ENCODE peak calls at places on chromosome 20, in nine cellular contexts. A is LoVo; Q is naive B cell; O is NB4; T is NCI-H2081; D is PC-9; R is stimulated activated CD4-positive, alpha-beta T cell treated with anti-CD3 and anti-CD28 coated beads, Interleukin-15, amount 100 ng/mL, for 1 hour; U is CD4-positive, alpha-beta memory T cell; J is activated T-cell treated with anti-CD3 and anti-CD28 coated beads, Interleukin-2, amount 50 U/mL, for 24 hours. I is an unnamed sample.

GRCh38 chr20:56504373-56505005 is 20.1 kb upstream of the FAM209A start:
- DNase-seq in A (no peak), Q (no peak), O (peak; percentile 23), T (no peak), D (no peak), R (no peak), U (no peak), J (no peak), I (no peak)

GRCh38 chr20:31824554-31825313 is 5.6 kb downstream of the MYLK2 start:
- DNase-seq in A (no peak), Q (no peak), O (no peak), T (no peak), D (no peak), R (no peak), U (no peak), J (no peak), I (peak; percentile 30)

GRCh38 chr20:20079102-20079784 is 26.9 kb downstream of the CFAP61 start:
- DNase-seq in A (no peak), Q (no peak), O (no peak), T (no peak), D (no peak), R (no peak), U (no peak), J (no peak), I (no peak)

GRCh38 chr20:36231331-36231730 is 4.9 kb upstream of the AAR2 start:
- DNase-seq in A (no peak), Q (no peak), O (no peak), T (no peak), D (no peak), R (no peak), U (no peak), J (no peak), I (no peak)

GRCh38 chr20:9758752-9759151 is 80.1 kb downstream of the PAK5 start:
- DNase-seq in A (no peak), Q (no peak), O (no peak), T (no peak), D (no peak), R (no peak), U (no peak), J (no peak), I (no peak)

GRCh38 chr20:34713194-34713943 is 9.2 kb downstream of the TP53INP2 start:
- DNase-seq in A (peak; percentile 69), Q (no peak), O (peak; percentile 59), T (no peak), D (peak; percentile 88), R (no peak), U (no peak), J (no peak), I (peak; percentile 35)

GRCh38 chr20:45294003-45294368 is 12.7 kb upstream of the RBPJL start:
- DNase-seq in A (no peak), Q (no peak), O (no peak), T (no peak), D (no peak), R (no peak), U (no peak), J (no peak), I (no peak)

GRCh38 chr20:19473894-19474293 is 261.5 kb downstream of the SLC24A3 start:
- DNase-seq in A (no peak), Q (no peak), O (no peak), T (no peak), D (no peak), R (no peak), U (no peak), J (no peak), I (no peak)

I was measured in NCI-H446.